ENCODE peak calls at places on chromosomes 5 and 9, in six cellular contexts. I is endodermal cell, M is left ventricle myocardium inferior, A is AG09319, R is GM20000, V is psoas muscle. X is an unnamed sample.

GRCh38 chr5:42015254-42015653 is 90.2 kb downstream of the FBXO4 start:
- DNase-seq in I (no peak), M (no peak), A (no peak), R (no peak), V (no peak), X (no peak)

GRCh38 chr9:123251741-123252140 is 16.6 kb downstream of the STRBP start:
- DNase-seq in I (no peak), M (no peak), A (no peak), R (no peak), V (no peak), X (no peak)

GRCh38 chr9:108080285-108080684 is 590.7 kb upstream of the KLF4 start:
- DNase-seq in I (no peak), M (peak), A (no peak), R (no peak), V (no peak), X (no peak)

GRCh38 chr9:121661328-121661727 is 9.9 kb downstream of the DAB2IP start:
- DNase-seq in I (no peak), M (no peak), A (no peak), R (no peak), V (peak), X (no peak)

GRCh38 chr9:120612218-120612617 is 32.3 kb upstream of the CDK5RAP2 start:
- DNase-seq in I (no peak), M (no peak), A (no peak), R (no peak), V (no peak), X (peak)

GRCh38 chr5:9148242-9148641 is 397.6 kb downstream of the SEMA5A start:
- DNase-seq in I (no peak), M (no peak), A (no peak), R (no peak), V (no peak), X (no peak)

GRCh38 chr9:126326228-126327015 is at the start of gene MVB12B:
- DNase-seq in I (peak), M (peak), A (no peak), R (peak), V (peak), X (peak)

GRCh38 chr5:149358294-149358651 is 427 bp downstream of the PCYOX1L start:
- DNase-seq in I (no peak), M (peak), A (no peak), R (no peak), V (peak), X (peak)

GRCh38 chr9:5557606-5558587 is 47.6 kb downstream of the PDCD1LG2 start:
- DNase-seq in I (no peak), M (no peak), A (no peak), R (peak), V (no peak), X (no peak)

GRCh38 chr5:178326054-178326715 is 93.6 kb upstream of the PHYKPL start:
- DNase-seq in I (no peak), M (no peak), A (no peak), R (no peak), V (peak), X (no peak)

GRCh38 chr9:107328510-107328909 is 45.4 kb downstream of the RAD23B start:
- DNase-seq in I (no peak), M (no peak), A (no peak), R (no peak), V (no peak), X (no peak)

GRCh38 chr9:130428096-130428665 is 16.6 kb upstream of the ASS1 start:
- DNase-seq in I (peak), M (no peak), A (no peak), R (no peak), V (no peak), X (no peak)

GRCh38 chr5:57495285-57495684 is 12.7 kb upstream of the ACTBL2 start:
- DNase-seq in I (no peak), M (no peak), A (no peak), R (no peak), V (no peak), X (no peak)

GRCh38 chr5:57745029-57745428 is 262.4 kb upstream of the ACTBL2 start:
- DNase-seq in I (no peak), M (no peak), A (no peak), R (no peak), V (no peak), X (no peak)

GRCh38 chr5:176798094-176798876 is 12.1 kb upstream of the UNC5A start:
- DNase-seq in I (no peak), M (no peak), A (no peak), R (no peak), V (no peak), X (no peak)

GRCh38 chr5:169656125-169656990 is 19.3 kb downstream of the DOCK2 start:
- DNase-seq in I (no peak), M (peak), A (no peak), R (peak), V (no peak), X (no peak)

GRCh38 chr5:170319281-170319680 is 21.7 kb upstream of the LCP2 start:
- DNase-seq in I (no peak), M (no peak), A (no peak), R (no peak), V (no peak), X (no peak)

GRCh38 chr9:71683598-71684235 is 84.6 kb downstream of the CEMIP2 start:
- DNase-seq in I (peak), M (no peak), A (no peak), R (no peak), V (no peak), X (peak)

GRCh38 chr9:127664678-127665507 is 41.9 kb upstream of the CFAP157 start:
- DNase-seq in I (no peak), M (no peak), A (peak), R (no peak), V (no peak), X (no peak)

GRCh38 chr9:113886471-113886870 is 10.4 kb downstream of the ZNF618 start:
- DNase-seq in I (no peak), M (no peak), A (no peak), R (peak), V (no peak), X (peak)

GRCh38 chr9:131094622-131095021 is 1.7 kb upstream of the AIF1L start:
- DNase-seq in I (no peak), M (peak), A (peak), R (no peak), V (peak), X (no peak)

GRCh38 chr9:114214686-114215397 is 59.5 kb downstream of the COL27A1 start:
- DNase-seq in I (no peak), M (no peak), A (no peak), R (no peak), V (peak), X (no peak)

GRCh38 chr5:39495294-39495693 is 70.5 kb upstream of the DAB2 start:
- DNase-seq in I (no peak), M (no peak), A (no peak), R (no peak), V (no peak), X (no peak)

GRCh38 chr5:156753846-156754245 is 96.2 kb upstream of the PPP1R2B start:
- DNase-seq in I (no peak), M (no peak), A (no peak), R (no peak), V (no peak), X (no peak)

GRCh38 chr5:67465556-67466206 is 269.1 kb upstream of the CD180 start:
- DNase-seq in I (no peak), M (no peak), A (peak), R (no peak), V (no peak), X (no peak)

GRCh38 chr9:137642118-137642601 is 23.4 kb downstream of the EHMT1 start:
- DNase-seq in I (no peak), M (no peak), A (no peak), R (no peak), V (no peak), X (no peak)

GRCh38 chr5:133367413-133367812 is 244.9 kb downstream of the FSTL4 start:
- DNase-seq in I (no peak), M (no peak), A (no peak), R (no peak), V (no peak), X (no peak)

GRCh38 chr5:129271309-129271708 is 176.8 kb downstream of the ISOC1 start:
- DNase-seq in I (peak), M (no peak), A (no peak), R (no peak), V (no peak), X (peak)

GRCh38 chr5:58773744-58774441 is 191.0 kb downstream of the RAB3C start:
- DNase-seq in I (no peak), M (peak), A (no peak), R (no peak), V (peak), X (no peak)

GRCh38 chr9:137068539-137069507 is 1.5 kb downstream of the SAPCD2 start:
- DNase-seq in I (no peak), M (no peak), A (no peak), R (no peak), V (no peak), X (no peak)

GRCh38 chr9:85731128-85731630 is 10.6 kb downstream of the AGTPBP1 start:
- DNase-seq in I (no peak), M (no peak), A (no peak), R (no peak), V (no peak), X (no peak)

GRCh38 chr9:126126807-126127206 is 199.8 kb upstream of the MVB12B start:
- DNase-seq in I (peak), M (no peak), A (no peak), R (no peak), V (no peak), X (no peak)

GRCh38 chr9:109100543-109101201 is 19.1 kb downstream of the TMEM245 start:
- DNase-seq in I (peak), M (no peak), A (no peak), R (no peak), V (no peak), X (no peak)

GRCh38 chr5:67515762-67516161 is 319.2 kb upstream of the CD180 start:
- DNase-seq in I (no peak), M (no peak), A (no peak), R (no peak), V (no peak), X (no peak)